ENCODE peak calls at places on chromosomes 13 and 19, in seven cellular contexts. C, F, I, T, E, X and N are unnamed samples.

GRCh38 chr19:3296034-3296433 is 70.3 kb upstream of the NFIC start:
- DNase-seq in C (no peak), F (no peak), I (no peak), T (no peak), E (no peak), X (no peak), N (no peak)

GRCh38 chr13:42883771-42884170 is 102.4 kb downstream of the FAM216B start:
- DNase-seq in C (no peak), F (no peak), I (no peak), T (no peak), E (no peak), X (peak; percentile 69), N (no peak)

GRCh38 chr13:57582032-57582431 is 49.5 kb upstream of the PCDH17 start:
- DNase-seq in C (no peak), F (no peak), I (no peak), T (no peak), E (no peak), X (no peak), N (no peak)

GRCh38 chr19:18830488-18830887 is 1.3 kb upstream of the UPF1 start:
- DNase-seq in C (no peak), F (no peak), I (no peak), T (no peak), E (no peak), X (no peak), N (no peak)

GRCh38 chr19:1172353-1173159 is 1.5 kb downstream of the SBNO2 start:
- DNase-seq in C (no peak), F (peak; percentile 16), I (no peak), T (no peak), E (no peak), X (peak; percentile 92), N (no peak)

GRCh38 chr13:94673841-94674240 is 38.5 kb downstream of the SOX21 start:
- DNase-seq in C (no peak), F (no peak), I (no peak), T (no peak), E (no peak), X (no peak), N (no peak)

GRCh38 chr13:79937311-79938243 is 403.3 kb downstream of the SPRY2 start:
- DNase-seq in C (no peak), F (no peak), I (no peak), T (no peak), E (no peak), X (no peak), N (no peak)

GRCh38 chr13:101572456-101572855 is 120.0 kb downstream of the ITGBL1 start:
- DNase-seq in C (no peak), F (no peak), I (no peak), T (no peak), E (no peak), X (no peak), N (no peak)

GRCh38 chr13:110250258-110250891 is 56.6 kb downstream of the COL4A1 start:
- DNase-seq in C (no peak), F (no peak), I (no peak), T (no peak), E (no peak), X (peak; percentile 58), N (no peak)

GRCh38 chr19:52638601-52639000 is 446 bp upstream of the ZNF83 start:
- DNase-seq in C (no peak), F (no peak), I (no peak), T (no peak), E (no peak), X (peak; percentile 38), N (no peak)

GRCh38 chr19:52200044-52200443 is 10.2 kb downstream of the PPP2R1A start:
- DNase-seq in C (no peak), F (no peak), I (no peak), T (no peak), E (no peak), X (no peak), N (no peak)

GRCh38 chr19:50735869-50736268 is 12.7 kb downstream of the CLEC11A start:
- DNase-seq in C (no peak), F (no peak), I (no peak), T (no peak), E (no peak), X (no peak), N (no peak)

GRCh38 chr13:68304287-68304893 is 1074.3 kb upstream of the PCDH9 start:
- DNase-seq in C (no peak), F (no peak), I (no peak), T (no peak), E (no peak), X (no peak), N (no peak)

GRCh38 chr13:49625392-49626137 is 2.7 kb upstream of the ARL11 start:
- DNase-seq in C (peak; percentile 74), F (no peak), I (no peak), T (no peak), E (no peak), X (peak; percentile 97), N (no peak)

GRCh38 chr19:28934626-28935025 is 278.3 kb downstream of the UQCRFS1 start:
- DNase-seq in C (no peak), F (no peak), I (no peak), T (no peak), E (no peak), X (no peak), N (no peak)

GRCh38 chr19:7391218-7391670 is 42.5 kb downstream of the ARHGEF18 start:
- DNase-seq in C (no peak), F (no peak), I (no peak), T (no peak), E (no peak), X (no peak), N (no peak)

GRCh38 chr19:19155495-19156219 is 14.4 kb downstream of the MEF2B start:
- DNase-seq in C (no peak), F (no peak), I (no peak), T (no peak), E (no peak), X (no peak), N (no peak)

GRCh38 chr13:43273362-43273761 is 250.0 kb downstream of the DNAJC15 start:
- DNase-seq in C (no peak), F (no peak), I (no peak), T (no peak), E (no peak), X (no peak), N (no peak)